ENCODE peak calls at places on chromosomes 7 and 10, in seven cellular contexts. E is psoas muscle; L is IMR-90; K is bronchial epithelial cell; O is vagina; D is brain microvascular endothelial cell; B is CD4-positive, alpha-beta T cell. N is an unnamed sample.

GRCh38 chr10:68665841-68666240 is 55.2 kb upstream of the CCAR1 start:
- DNase-seq in E (no peak), L (peak; percentile 56), K (no peak), O (no peak), D (peak; percentile 61), B (no peak), N (peak; percentile 50)

GRCh38 chr10:119165171-119166110 is at the start of gene SFXN4:
- DNase-seq in E (peak; percentile 88), L (peak; percentile 24), K (peak; percentile 10), O (no peak), D (peak; percentile 24), B (peak; percentile 72), N (no peak)

GRCh38 chr10:84196941-84197340 is 2.6 kb downstream of the CDHR1 start:
- DNase-seq in E (no peak), L (no peak), K (no peak), O (no peak), D (no peak), B (no peak), N (no peak)

GRCh38 chr7:46759711-46760480 is 822.0 kb downstream of the TNS3 start:
- DNase-seq in E (no peak), L (peak; percentile 38), K (peak; percentile 51), O (no peak), D (peak; percentile 45), B (no peak), N (no peak)

GRCh38 chr10:68471063-68471585 is 649 bp downstream of the DNA2 start:
- DNase-seq in E (no peak), L (no peak), K (peak; percentile 17), O (no peak), D (no peak), B (no peak), N (no peak)

GRCh38 chr10:124709862-124710261 is 34.3 kb downstream of the FAM53B start:
- DNase-seq in E (peak; percentile 58), L (no peak), K (peak; percentile 42), O (no peak), D (no peak), B (no peak), N (no peak)

GRCh38 chr7:41029072-41029492 is 673.8 kb downstream of the INHBA start:
- DNase-seq in E (no peak), L (peak; percentile 100), K (peak; percentile 100), O (no peak), D (peak; percentile 99), B (no peak), N (peak; percentile 74)

GRCh38 chr7:91609525-91609924 is 271.0 kb downstream of the MTERF1 start:
- DNase-seq in E (no peak), L (no peak), K (peak; percentile 5), O (no peak), D (no peak), B (no peak), N (no peak)

GRCh38 chr10:43131256-43131655 is 7.0 kb upstream of the CSGALNACT2 start:
- DNase-seq in E (no peak), L (no peak), K (no peak), O (no peak), D (no peak), B (no peak), N (no peak)

GRCh38 chr10:116038259-116038658 is 234.7 kb downstream of the GFRA1 start:
- DNase-seq in E (peak; percentile 43), L (peak; percentile 24), K (no peak), O (peak; percentile 83), D (peak; percentile 4), B (no peak), N (peak; percentile 6)

GRCh38 chr10:99374526-99374925 is 45.4 kb downstream of the CNNM1 start:
- DNase-seq in E (no peak), L (no peak), K (peak; percentile 38), O (no peak), D (no peak), B (no peak), N (no peak)

GRCh38 chr7:151275813-151276577 is 27.5 kb upstream of the SMARCD3 start:
- DNase-seq in E (no peak), L (no peak), K (no peak), O (no peak), D (no peak), B (no peak), N (no peak)

GRCh38 chr7:83541187-83541960 is 107.6 kb downstream of the SEMA3E start:
- DNase-seq in E (no peak), L (no peak), K (no peak), O (no peak), D (no peak), B (no peak), N (no peak)

GRCh38 chr10:44380829-44381600 is 3.9 kb downstream of the CXCL12 start:
- DNase-seq in E (no peak), L (no peak), K (no peak), O (no peak), D (no peak), B (no peak), N (no peak)

GRCh38 chr7:12519682-12520009 is 50.9 kb upstream of the SCIN start:
- DNase-seq in E (no peak), L (no peak), K (no peak), O (no peak), D (no peak), B (no peak), N (no peak)

GRCh38 chr10:64346391-64346790 is 825.2 kb downstream of the REEP3 start:
- DNase-seq in E (no peak), L (no peak), K (no peak), O (no peak), D (no peak), B (no peak), N (no peak)

GRCh38 chr7:92880212-92881090 is 44.1 kb upstream of the CDK6 start:
- DNase-seq in E (no peak), L (no peak), K (peak; percentile 31), O (peak; percentile 72), D (no peak), B (no peak), N (no peak)

GRCh38 chr7:92884218-92884617 is 47.8 kb upstream of the CDK6 start:
- DNase-seq in E (no peak), L (no peak), K (no peak), O (no peak), D (no peak), B (no peak), N (no peak)

GRCh38 chr7:92877367-92877766 is 41.0 kb upstream of the CDK6 start:
- DNase-seq in E (no peak), L (no peak), K (no peak), O (no peak), D (no peak), B (no peak), N (no peak)

GRCh38 chr7:92882760-92883159 is 46.4 kb upstream of the CDK6 start:
- DNase-seq in E (no peak), L (no peak), K (no peak), O (no peak), D (no peak), B (no peak), N (no peak)

DNA sequence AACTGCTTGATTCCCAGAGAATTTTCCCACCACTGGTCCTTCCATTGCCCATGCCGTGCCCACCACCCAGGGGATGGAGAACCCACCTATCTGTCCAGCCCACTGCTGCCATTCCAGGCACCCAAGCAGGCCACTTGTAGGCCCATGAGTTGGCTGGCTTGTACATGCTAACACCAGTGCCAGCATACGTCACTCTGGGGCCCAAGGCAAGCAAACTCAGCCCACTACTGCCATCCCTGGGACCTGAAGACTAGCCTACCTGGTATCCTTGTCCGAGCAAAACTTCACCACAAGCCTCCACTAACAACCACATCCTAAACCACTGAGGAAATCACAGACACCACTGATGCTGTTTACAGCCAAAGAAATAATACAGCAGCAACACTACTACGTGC is 44.7 kb upstream of the CDK6 start:
- DNase-seq in E (no peak), L (no peak), K (no peak), O (no peak), D (no peak), B (no peak), N (no peak)
- H3K27me3 ChIP-seq in E (no peaks in the 10 kb centered on the region), L (no peaks in the 10 kb centered on the region), K (no peaks in the 10 kb centered on the region), O (no peaks in the 10 kb centered on the region), D (no peaks in the 10 kb centered on the region), B (no peaks in the 10 kb centered on the region), N (no peaks in the 10 kb centered on the region)

DNA sequence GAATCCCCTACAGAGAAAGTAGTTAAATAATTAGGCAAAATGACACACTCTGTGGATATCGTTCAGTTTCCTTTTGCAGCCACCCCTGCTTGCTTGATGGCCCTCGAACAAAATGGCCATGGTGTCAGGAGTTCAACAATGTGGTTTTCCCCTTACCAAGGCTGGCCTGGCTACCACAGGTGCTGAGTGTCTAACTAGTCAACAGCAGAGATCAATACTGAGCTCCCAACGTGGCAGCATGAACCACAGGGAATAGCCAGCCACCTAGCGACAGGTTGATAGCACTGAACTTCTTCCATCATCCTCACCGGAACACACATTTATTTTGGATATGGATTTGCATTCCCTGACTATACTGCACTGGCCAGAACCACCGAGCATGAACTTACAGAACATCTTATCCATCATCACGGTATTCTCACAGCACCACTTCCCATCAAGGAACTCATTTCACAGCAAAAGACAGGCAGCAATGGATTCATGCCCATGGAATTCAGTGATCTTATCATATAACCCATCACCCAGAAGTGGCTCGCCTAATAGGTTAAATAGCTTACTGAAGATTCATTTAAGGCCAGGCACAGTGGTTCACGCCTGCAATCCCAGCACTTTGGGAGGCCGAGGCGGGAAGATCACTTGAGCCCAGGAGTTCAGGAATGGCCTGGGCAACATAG is 6.3 kb downstream of the C10orf67 start:
- DNase-seq in E (no peak), L (peak; percentile 67), K (peak; percentile 46), O (no peak), D (peak; percentile 66), B (no peak), N (no peak)
- TF ChIP-seq CTCF in E (no peak), L (no peak), K (peak; percentile 47), O (no peak), D (peak; percentile 46), B (no peak), N (no peak)

DNA sequence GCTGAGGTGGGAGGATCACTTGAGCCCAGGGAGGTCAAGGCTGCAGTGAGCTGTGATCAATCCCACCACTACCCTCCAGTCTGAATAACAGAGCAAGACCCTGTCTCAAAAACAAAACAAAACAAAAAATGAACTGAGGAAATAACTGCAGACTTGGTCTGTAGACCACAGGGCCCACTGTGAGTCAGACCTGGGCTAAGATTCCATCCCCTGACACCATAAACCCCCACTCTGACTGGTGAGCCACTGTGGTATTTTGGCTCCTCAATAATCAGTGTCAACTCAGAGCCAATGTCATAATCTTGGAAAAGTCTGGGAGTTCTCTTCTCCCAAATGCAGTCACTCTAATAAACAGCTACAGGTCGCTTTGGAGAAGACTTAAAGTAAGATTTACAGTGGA is 24.0 kb upstream of the ERCC6 start:
- DNase-seq in E (no peak), L (peak; percentile 40), K (no peak), O (no peak), D (peak; percentile 55), B (no peak), N (no peak)
- H3K27me3 ChIP-seq in E (peaks cover 17% of the 10 kb centered on the region), L (no peaks in the 10 kb centered on the region), K (no peaks in the 10 kb centered on the region), O (no peaks in the 10 kb centered on the region), D (no peaks in the 10 kb centered on the region), B (peaks cover 24% of the 10 kb centered on the region), N (no peaks in the 10 kb centered on the region)

DNA sequence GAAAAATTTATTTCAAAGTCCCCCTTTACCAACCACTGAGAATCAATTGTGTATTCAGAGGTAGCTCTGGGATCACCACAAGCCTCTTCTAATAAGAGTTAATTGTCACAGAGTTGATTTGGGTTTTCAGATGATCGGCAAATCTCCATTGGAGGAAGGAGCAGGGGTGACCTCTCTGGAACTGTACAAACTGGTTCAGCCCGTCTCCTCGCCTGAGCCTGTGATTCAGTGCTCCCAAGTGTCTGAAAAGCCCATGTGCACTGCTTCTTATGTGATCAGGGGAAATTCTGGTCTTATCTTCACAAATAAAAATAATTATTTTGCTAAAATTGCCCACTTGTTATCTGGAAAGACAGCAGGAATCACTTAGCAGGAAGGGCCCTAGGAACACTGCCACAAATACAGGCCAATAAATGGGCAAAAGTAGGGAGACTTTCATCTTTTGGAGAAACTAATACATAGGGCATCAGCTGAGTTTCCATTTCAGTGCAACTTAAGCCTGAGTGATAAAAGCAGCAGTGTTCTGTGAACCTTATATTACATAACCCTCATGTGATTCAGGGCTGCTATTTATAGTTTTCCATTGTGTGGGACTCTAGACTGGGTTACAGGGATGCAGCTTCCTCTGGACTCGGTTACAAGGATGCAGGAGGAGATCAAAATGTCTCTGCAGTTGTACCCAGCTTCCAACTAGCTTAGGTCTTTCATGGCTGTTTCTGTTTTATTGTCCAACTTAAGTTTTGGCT is 32.3 kb downstream of the CDK1 start:
- DNase-seq in E (no peak), L (peak; percentile 60), K (peak; percentile 49), O (no peak), D (peak; percentile 48), B (no peak), N (no peak)
- TF ChIP-seq CTCF in E (no peak), L (no peak), K (no peak), O (no peak), D (no peak), B (no peak), N (no peak)